ENCODE peak calls at places on chromosomes 3 and 15, in five cellular contexts. One of them, this sample, is unnamed.

GRCh38 chr3:171654809-171655208 is 155.5 kb downstream of the PLD1 start:
- DNase-seq in brain pericyte: no peak
- DNase-seq in fibroblast of mammary gland: peak
- DNase-seq in esophagus muscularis mucosa: no peak
- DNase-seq in putamen: peak
- DNase-seq in this sample: no peak

GRCh38 chr3:62718515-62719320 is 156.5 kb downstream of the CADPS start:
- DNase-seq in brain pericyte: no peak
- DNase-seq in fibroblast of mammary gland: peak
- DNase-seq in esophagus muscularis mucosa: no peak
- DNase-seq in putamen: peak
- DNase-seq in this sample: peak

GRCh38 chr3:193773266-193774183 is 180.5 kb downstream of the OPA1 start:
- DNase-seq in brain pericyte: no peak
- DNase-seq in fibroblast of mammary gland: no peak
- DNase-seq in esophagus muscularis mucosa: peak
- DNase-seq in putamen: no peak
- DNase-seq in this sample: no peak

GRCh38 chr15:101578443-101578894 is 73.7 kb downstream of the TM2D3 start:
- DNase-seq in brain pericyte: no peak
- DNase-seq in fibroblast of mammary gland: peak
- DNase-seq in esophagus muscularis mucosa: peak
- DNase-seq in putamen: peak
- DNase-seq in this sample: peak

GRCh38 chr15:77858677-77859490 is 218.6 kb downstream of the TBC1D2B start:
- DNase-seq in brain pericyte: no peak
- DNase-seq in fibroblast of mammary gland: no peak
- DNase-seq in esophagus muscularis mucosa: no peak
- DNase-seq in putamen: no peak
- DNase-seq in this sample: no peak

GRCh38 chr3:61885414-61885813 is 324.0 kb downstream of the PTPRG start:
- DNase-seq in brain pericyte: no peak
- DNase-seq in fibroblast of mammary gland: no peak
- DNase-seq in esophagus muscularis mucosa: no peak
- DNase-seq in putamen: no peak
- DNase-seq in this sample: no peak

GRCh38 chr15:67076147-67076843 is 10.9 kb downstream of the SMAD3 start:
- DNase-seq in brain pericyte: no peak
- DNase-seq in fibroblast of mammary gland: peak
- DNase-seq in esophagus muscularis mucosa: no peak
- DNase-seq in putamen: no peak
- DNase-seq in this sample: no peak

GRCh38 chr15:65115542-65115941 is 542 bp upstream of the UBAP1L start:
- DNase-seq in brain pericyte: no peak
- DNase-seq in fibroblast of mammary gland: no peak
- DNase-seq in esophagus muscularis mucosa: no peak
- DNase-seq in putamen: no peak
- DNase-seq in this sample: no peak

GRCh38 chr3:62145086-62145757 is 228.1 kb downstream of the FEZF2 start:
- DNase-seq in brain pericyte: no peak
- DNase-seq in fibroblast of mammary gland: no peak
- DNase-seq in esophagus muscularis mucosa: no peak
- DNase-seq in putamen: no peak
- DNase-seq in this sample: no peak

GRCh38 chr3:7733933-7734332 is 767.7 kb upstream of the LMCD1 start:
- DNase-seq in brain pericyte: no peak
- DNase-seq in fibroblast of mammary gland: no peak
- DNase-seq in esophagus muscularis mucosa: peak
- DNase-seq in putamen: no peak
- DNase-seq in this sample: no peak

GRCh38 chr3:159451067-159451466 is 537.6 kb upstream of the IL12A start:
- DNase-seq in brain pericyte: no peak
- DNase-seq in fibroblast of mammary gland: no peak
- DNase-seq in esophagus muscularis mucosa: peak
- DNase-seq in putamen: no peak
- DNase-seq in this sample: no peak

GRCh38 chr3:97928986-97929385 is 43.2 kb downstream of the RIOX2 start:
- DNase-seq in brain pericyte: no peak
- DNase-seq in fibroblast of mammary gland: no peak
- DNase-seq in esophagus muscularis mucosa: no peak
- DNase-seq in putamen: no peak
- DNase-seq in this sample: no peak

GRCh38 chr3:45362768-45363167 is 25.6 kb upstream of the LARS2 start:
- DNase-seq in brain pericyte: no peak
- DNase-seq in fibroblast of mammary gland: peak
- DNase-seq in esophagus muscularis mucosa: no peak
- DNase-seq in putamen: no peak
- DNase-seq in this sample: no peak

GRCh38 chr15:73989001-73989798 is 2.9 kb downstream of the STOML1 start:
- DNase-seq in brain pericyte: no peak
- DNase-seq in fibroblast of mammary gland: peak
- DNase-seq in esophagus muscularis mucosa: no peak
- DNase-seq in putamen: no peak
- DNase-seq in this sample: no peak

GRCh38 chr15:42275780-42276395 is 2.7 kb upstream of the TMEM87A start:
- DNase-seq in brain pericyte: no peak
- DNase-seq in fibroblast of mammary gland: no peak
- DNase-seq in esophagus muscularis mucosa: no peak
- DNase-seq in putamen: peak
- DNase-seq in this sample: no peak

GRCh38 chr3:99419111-99419510 is 219.3 kb upstream of the COL8A1 start:
- DNase-seq in brain pericyte: no peak
- DNase-seq in fibroblast of mammary gland: peak
- DNase-seq in esophagus muscularis mucosa: no peak
- DNase-seq in putamen: no peak
- DNase-seq in this sample: no peak

GRCh38 chr3:115071611-115072010 is 75.5 kb downstream of the ZBTB20 start:
- DNase-seq in brain pericyte: no peak
- DNase-seq in fibroblast of mammary gland: peak
- DNase-seq in esophagus muscularis mucosa: no peak
- DNase-seq in putamen: peak
- DNase-seq in this sample: peak

GRCh38 chr3:104553121-104553520 is 813.6 kb upstream of the ALCAM start:
- DNase-seq in brain pericyte: no peak
- DNase-seq in fibroblast of mammary gland: no peak
- DNase-seq in esophagus muscularis mucosa: no peak
- DNase-seq in putamen: no peak
- DNase-seq in this sample: no peak

GRCh38 chr3:120894285-120894684 is 13.7 kb upstream of the STXBP5L start:
- DNase-seq in brain pericyte: no peak
- DNase-seq in fibroblast of mammary gland: no peak
- DNase-seq in esophagus muscularis mucosa: no peak
- DNase-seq in putamen: no peak
- DNase-seq in this sample: no peak

GRCh38 chr3:104878395-104878794 is 488.3 kb upstream of the ALCAM start:
- DNase-seq in brain pericyte: no peak
- DNase-seq in fibroblast of mammary gland: peak
- DNase-seq in esophagus muscularis mucosa: no peak
- DNase-seq in putamen: no peak
- DNase-seq in this sample: no peak

GRCh38 chr15:96347181-96348111 is 16.9 kb downstream of the NR2F2 start:
- DNase-seq in brain pericyte: no peak
- DNase-seq in fibroblast of mammary gland: peak
- DNase-seq in esophagus muscularis mucosa: no peak
- DNase-seq in putamen: no peak
- DNase-seq in this sample: no peak